ENCODE peak calls at places on chromosomes 12 and 14, in six cellular contexts. One of them, this sample, is unnamed.

GRCh38 chr12:110546339-110546738 is 36.8 kb downstream of the PPTC7 start:
- DNase-seq in GM10248: no peak
- DNase-seq in stomach: no peak
- DNase-seq in WERI-Rb-1: no peak
- DNase-seq in B cell: no peak
- DNase-seq in AG10803: peak
- DNase-seq in this sample: no peak

GRCh38 chr12:54026640-54027441 is 1.4 kb upstream of the HOXC6 start:
- DNase-seq in GM10248: no peak
- DNase-seq in stomach: no peak
- DNase-seq in WERI-Rb-1: no peak
- DNase-seq in B cell: no peak
- DNase-seq in AG10803: no peak
- DNase-seq in this sample: no peak

GRCh38 chr12:2794261-2794735 is 472 bp upstream of the FKBP4 start:
- DNase-seq in GM10248: no peak
- DNase-seq in stomach: no peak
- DNase-seq in WERI-Rb-1: no peak
- DNase-seq in B cell: peak
- DNase-seq in AG10803: no peak
- DNase-seq in this sample: no peak

GRCh38 chr12:9951026-9951652 is 19.0 kb upstream of the CLEC2A start:
- DNase-seq in GM10248: no peak
- DNase-seq in stomach: no peak
- DNase-seq in WERI-Rb-1: no peak
- DNase-seq in B cell: no peak
- DNase-seq in AG10803: peak
- DNase-seq in this sample: no peak

GRCh38 chr12:52390739-52391617 is 5.5 kb upstream of the KRT84 start:
- DNase-seq in GM10248: no peak
- DNase-seq in stomach: no peak
- DNase-seq in WERI-Rb-1: no peak
- DNase-seq in B cell: no peak
- DNase-seq in AG10803: peak
- DNase-seq in this sample: no peak

GRCh38 chr12:128258866-128259555 is 8.0 kb upstream of the TMEM132C start:
- DNase-seq in GM10248: no peak
- DNase-seq in stomach: no peak
- DNase-seq in WERI-Rb-1: peak
- DNase-seq in B cell: no peak
- DNase-seq in AG10803: no peak
- DNase-seq in this sample: no peak

GRCh38 chr12:121182222-121182896 is 27.6 kb upstream of the P2RX4 start:
- DNase-seq in GM10248: no peak
- DNase-seq in stomach: no peak
- DNase-seq in WERI-Rb-1: no peak
- DNase-seq in B cell: no peak
- DNase-seq in AG10803: no peak
- DNase-seq in this sample: no peak

GRCh38 chr14:70670992-70671651 is 29.4 kb downstream of the TTC9 start:
- DNase-seq in GM10248: no peak
- DNase-seq in stomach: no peak
- DNase-seq in WERI-Rb-1: no peak
- DNase-seq in B cell: no peak
- DNase-seq in AG10803: peak
- DNase-seq in this sample: no peak

GRCh38 chr12:102816816-102817434 is 100.1 kb downstream of the PAH start:
- DNase-seq in GM10248: peak
- DNase-seq in stomach: no peak
- DNase-seq in WERI-Rb-1: no peak
- DNase-seq in B cell: no peak
- DNase-seq in AG10803: peak
- DNase-seq in this sample: peak

GRCh38 chr12:45212064-45212463 is 3.8 kb upstream of the ANO6 start:
- DNase-seq in GM10248: no peak
- DNase-seq in stomach: no peak
- DNase-seq in WERI-Rb-1: no peak
- DNase-seq in B cell: no peak
- DNase-seq in AG10803: no peak
- DNase-seq in this sample: no peak

GRCh38 chr12:88360349-88360748 is 218.2 kb downstream of the TMTC3 start:
- DNase-seq in GM10248: no peak
- DNase-seq in stomach: no peak
- DNase-seq in WERI-Rb-1: no peak
- DNase-seq in B cell: no peak
- DNase-seq in AG10803: no peak
- DNase-seq in this sample: no peak

GRCh38 chr12:16726879-16727278 is 120.9 kb upstream of the LMO3 start:
- DNase-seq in GM10248: no peak
- DNase-seq in stomach: no peak
- DNase-seq in WERI-Rb-1: no peak
- DNase-seq in B cell: no peak
- DNase-seq in AG10803: no peak
- DNase-seq in this sample: no peak

GRCh38 chr12:3199551-3200031 is 122.4 kb downstream of the TSPAN9 start:
- DNase-seq in GM10248: no peak
- DNase-seq in stomach: no peak
- DNase-seq in WERI-Rb-1: peak
- DNase-seq in B cell: no peak
- DNase-seq in AG10803: no peak
- DNase-seq in this sample: no peak

GRCh38 chr14:65704850-65705249 is 292.3 kb downstream of the FUT8 start:
- DNase-seq in GM10248: no peak
- DNase-seq in stomach: no peak
- DNase-seq in WERI-Rb-1: no peak
- DNase-seq in B cell: no peak
- DNase-seq in AG10803: peak
- DNase-seq in this sample: peak

GRCh38 chr14:76768671-76769500 is 7.6 kb downstream of the VASH1 start:
- DNase-seq in GM10248: no peak
- DNase-seq in stomach: no peak
- DNase-seq in WERI-Rb-1: no peak
- DNase-seq in B cell: no peak
- DNase-seq in AG10803: no peak
- DNase-seq in this sample: no peak

GRCh38 chr12:93381183-93381975 is 3.7 kb downstream of the NUDT4 start:
- DNase-seq in GM10248: no peak
- DNase-seq in stomach: no peak
- DNase-seq in WERI-Rb-1: no peak
- DNase-seq in B cell: no peak
- DNase-seq in AG10803: peak
- DNase-seq in this sample: no peak

GRCh38 chr12:43329381-43329780 is 222.6 kb downstream of the ADAMTS20 start:
- DNase-seq in GM10248: no peak
- DNase-seq in stomach: no peak
- DNase-seq in WERI-Rb-1: no peak
- DNase-seq in B cell: no peak
- DNase-seq in AG10803: peak
- DNase-seq in this sample: no peak

GRCh38 chr12:31928246-31929139 is 30.7 kb upstream of the RESF1 start:
- DNase-seq in GM10248: no peak
- DNase-seq in stomach: no peak
- DNase-seq in WERI-Rb-1: no peak
- DNase-seq in B cell: no peak
- DNase-seq in AG10803: no peak
- DNase-seq in this sample: no peak

GRCh38 chr14:34629657-34630529 is at the start of gene SNX6:
- DNase-seq in GM10248: peak
- DNase-seq in stomach: peak
- DNase-seq in WERI-Rb-1: peak
- DNase-seq in B cell: peak
- DNase-seq in AG10803: peak
- DNase-seq in this sample: peak

GRCh38 chr12:52971701-52972329 is 22.9 kb downstream of the KRT18 start:
- DNase-seq in GM10248: no peak
- DNase-seq in stomach: no peak
- DNase-seq in WERI-Rb-1: no peak
- DNase-seq in B cell: no peak
- DNase-seq in AG10803: peak
- DNase-seq in this sample: no peak

GRCh38 chr12:124569375-124570148 is 2.1 kb upstream of the NCOR2 start:
- DNase-seq in GM10248: no peak
- DNase-seq in stomach: no peak
- DNase-seq in WERI-Rb-1: no peak
- DNase-seq in B cell: no peak
- DNase-seq in AG10803: no peak
- DNase-seq in this sample: no peak

GRCh38 chr14:69632154-69632553 is 20.8 kb downstream of the SUSD6 start:
- DNase-seq in GM10248: no peak
- DNase-seq in stomach: no peak
- DNase-seq in WERI-Rb-1: no peak
- DNase-seq in B cell: no peak
- DNase-seq in AG10803: no peak
- DNase-seq in this sample: no peak

GRCh38 chr14:75229923-75230792 is 48.5 kb upstream of the FOS start:
- DNase-seq in GM10248: peak
- DNase-seq in stomach: peak
- DNase-seq in WERI-Rb-1: no peak
- DNase-seq in B cell: peak
- DNase-seq in AG10803: peak
- DNase-seq in this sample: no peak
- TF ChIP-seq CTCF in GM10248: no peak
- TF ChIP-seq CTCF in stomach: peak
- TF ChIP-seq CTCF in WERI-Rb-1: no peak
- TF ChIP-seq CTCF in B cell: peak
- TF ChIP-seq CTCF in AG10803: no peak
- TF ChIP-seq CTCF in this sample: peak

GRCh38 chr14:87121716-87122115 is 871.3 kb downstream of the GALC start:
- DNase-seq in GM10248: no peak
- DNase-seq in stomach: no peak
- DNase-seq in WERI-Rb-1: no peak
- DNase-seq in B cell: no peak
- DNase-seq in AG10803: no peak
- DNase-seq in this sample: no peak
- TF ChIP-seq CTCF in GM10248: no peak
- TF ChIP-seq CTCF in stomach: no peak
- TF ChIP-seq CTCF in WERI-Rb-1: no peak
- TF ChIP-seq CTCF in B cell: no peak
- TF ChIP-seq CTCF in AG10803: no peak
- TF ChIP-seq CTCF in this sample: no peak

DNA sequence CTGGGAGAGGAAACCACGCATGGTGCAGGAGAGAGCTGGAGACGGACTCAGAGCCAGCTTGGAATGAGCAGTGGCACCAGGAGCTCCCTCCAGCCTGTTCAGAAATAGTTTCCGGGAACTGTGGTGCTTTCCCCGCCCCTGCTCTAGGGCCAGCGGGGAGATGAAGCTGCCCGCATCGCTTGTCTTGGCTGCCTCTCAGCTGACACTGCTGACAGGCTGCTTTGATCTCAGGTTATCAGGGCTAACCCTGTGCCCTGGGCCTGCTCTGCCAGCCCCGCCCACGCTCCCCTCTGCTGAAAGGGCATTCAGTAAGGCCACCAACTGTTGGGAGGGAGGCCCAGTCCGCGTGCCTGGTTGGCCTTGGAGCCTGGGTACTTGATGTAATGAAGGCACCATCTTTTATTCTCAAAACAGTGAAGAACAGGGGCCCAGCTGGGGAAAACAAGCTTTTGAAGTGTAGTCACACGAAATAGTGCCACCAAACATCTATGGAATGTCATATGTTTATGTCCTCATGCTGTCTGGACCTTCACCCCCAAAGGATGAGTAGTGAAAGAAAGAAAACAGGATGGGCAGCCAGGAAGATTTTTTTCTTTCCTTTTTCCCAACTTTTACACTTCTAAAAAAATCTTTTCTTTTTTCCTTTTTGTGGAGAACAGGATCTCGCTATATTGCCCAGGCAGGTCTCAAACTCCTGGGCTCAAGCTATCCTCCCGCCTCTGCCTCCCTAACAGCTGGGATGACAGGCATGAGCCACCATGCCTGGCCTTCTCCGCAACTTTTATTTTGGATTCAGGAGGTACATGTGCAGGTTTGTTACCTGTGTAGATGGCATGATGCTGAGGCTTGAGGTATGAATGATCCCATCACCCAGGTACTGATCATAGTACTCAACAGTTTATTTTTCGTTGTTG is 115.9 kb upstream of the TBX3 start:
- DNase-seq in GM10248: no peak
- DNase-seq in stomach: peak
- DNase-seq in WERI-Rb-1: no peak
- DNase-seq in B cell: no peak
- DNase-seq in AG10803: peak
- DNase-seq in this sample: no peak
- TF ChIP-seq CTCF in GM10248: no peak
- TF ChIP-seq CTCF in stomach: no peak
- TF ChIP-seq CTCF in WERI-Rb-1: no peak
- TF ChIP-seq CTCF in B cell: no peak
- TF ChIP-seq CTCF in AG10803: no peak
- TF ChIP-seq CTCF in this sample: no peak

GRCh38 chr12:51265024-51265423 is 5.2 kb downstream of the SMAGP start:
- DNase-seq in GM10248: no peak
- DNase-seq in stomach: no peak
- DNase-seq in WERI-Rb-1: no peak
- DNase-seq in B cell: no peak
- DNase-seq in AG10803: no peak
- DNase-seq in this sample: no peak

GRCh38 chr12:51270847-51271518 is 768 bp upstream of the SMAGP start:
- DNase-seq in GM10248: no peak
- DNase-seq in stomach: no peak
- DNase-seq in WERI-Rb-1: no peak
- DNase-seq in B cell: no peak
- DNase-seq in AG10803: peak
- DNase-seq in this sample: no peak

GRCh38 chr12:51270067-51270846 is at the start of gene SMAGP:
- DNase-seq in GM10248: peak
- DNase-seq in stomach: peak
- DNase-seq in WERI-Rb-1: peak
- DNase-seq in B cell: peak
- DNase-seq in AG10803: peak
- DNase-seq in this sample: no peak

GRCh38 chr12:51264297-51264696 is 5.9 kb downstream of the SMAGP start:
- DNase-seq in GM10248: no peak
- DNase-seq in stomach: no peak
- DNase-seq in WERI-Rb-1: no peak
- DNase-seq in B cell: no peak
- DNase-seq in AG10803: no peak
- DNase-seq in this sample: no peak

DNA sequence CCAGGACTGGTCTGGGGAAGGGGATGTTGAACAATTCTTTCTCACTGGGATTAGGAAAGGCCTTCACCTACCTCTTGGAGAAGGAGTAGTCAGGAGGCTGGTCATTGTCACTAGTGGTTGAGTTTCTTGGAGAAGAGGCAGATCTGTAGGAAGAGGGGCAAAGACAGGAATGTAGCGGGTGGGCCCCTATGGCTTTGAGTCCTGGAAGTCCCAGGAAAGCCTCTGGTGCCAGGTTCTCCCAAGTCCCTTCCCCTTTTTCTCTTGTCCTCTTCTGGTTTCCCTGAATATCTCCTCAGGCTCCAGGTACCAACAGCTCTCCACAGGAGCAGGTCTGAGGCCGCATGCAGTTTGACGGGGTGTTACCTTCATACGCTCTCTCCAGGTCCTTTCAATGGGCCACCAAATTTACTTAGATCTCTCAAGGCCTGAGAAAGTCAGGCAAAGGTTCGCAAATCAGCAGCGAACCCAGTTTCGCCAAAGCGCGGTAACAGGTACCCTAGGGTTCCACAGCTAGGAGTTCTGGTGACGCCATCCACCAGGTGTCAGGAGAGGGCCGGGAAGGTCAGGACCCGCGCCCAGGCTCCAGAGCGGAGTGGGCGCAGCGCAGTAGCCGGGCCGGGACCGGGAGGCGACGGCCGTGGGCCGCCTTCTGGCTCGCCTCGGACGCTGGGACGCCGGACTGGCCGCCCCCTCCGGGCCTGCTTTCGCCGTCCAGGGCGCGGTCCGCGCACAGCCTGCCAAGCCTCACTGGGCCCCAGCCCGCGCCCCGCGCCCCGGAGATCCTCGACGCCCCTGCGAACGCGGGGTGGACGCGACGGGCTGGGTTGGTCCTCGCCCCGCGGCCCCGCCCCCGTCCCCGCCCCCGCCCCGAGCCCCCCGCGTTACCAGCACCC is 795 bp downstream of the SMAGP start:
- DNase-seq in GM10248: peak
- DNase-seq in stomach: peak
- DNase-seq in WERI-Rb-1: peak
- DNase-seq in B cell: peak
- DNase-seq in AG10803: peak
- DNase-seq in this sample: no peak
- TF ChIP-seq CTCF in GM10248: peak
- TF ChIP-seq CTCF in stomach: peak
- TF ChIP-seq CTCF in WERI-Rb-1: peak
- TF ChIP-seq CTCF in B cell: peak
- TF ChIP-seq CTCF in AG10803: peak
- TF ChIP-seq CTCF in this sample: peak

This sample was measured in GM12864.